ENCODE peak calls at places on chromosomes 12 and 14, in five cellular contexts. J is sigmoid colon, D is heart left ventricle, Q is GM12878, I is suprapubic skin. B is an unnamed sample.

GRCh38 chr12:65334534-65334933 is 56.1 kb downstream of the MSRB3 start:
- DNase-seq in D (no peak), Q (no peak), I (no peak), J (no peak), B (no peak)

GRCh38 chr14:102052522-102052921 is 34.3 kb downstream of the HSP90AA1 start:
- DNase-seq in J (no peak), Q (no peak), I (no peak), D (no peak), B (no peak)

GRCh38 chr12:33330940-33331339 is 108.7 kb downstream of the SYT10 start:
- DNase-seq in I (no peak), J (no peak), D (no peak), Q (no peak), B (no peak)

GRCh38 chr12:122790393-122791075 is 16.2 kb downstream of the CCDC62 start:
- DNase-seq in Q (no peak), J (no peak), D (no peak), I (no peak), B (no peak)

GRCh38 chr12:53775478-53776145 is 23.8 kb upstream of the CISTR start:
- DNase-seq in J (peak), Q (no peak), I (peak), D (no peak), B (no peak)

GRCh38 chr12:51706206-51706605 is 115.2 kb downstream of the SCN8A start:
- DNase-seq in Q (no peak), J (no peak), I (no peak), D (no peak), B (no peak)

GRCh38 chr12:52235001-52235760 is 2.1 kb downstream of the KRT7 start:
- DNase-seq in J (peak), I (peak), Q (no peak), D (peak), B (no peak)

GRCh38 chr12:24366514-24366913 is 417.0 kb upstream of the SOX5 start:
- DNase-seq in Q (no peak), J (no peak), I (no peak), D (no peak), B (no peak)

GRCh38 chr12:10366875-10367274 is 23.0 kb downstream of the KLRK1 start:
- DNase-seq in J (no peak), I (no peak), Q (no peak), D (no peak), B (no peak)
- TF ChIP-seq CTCF in J (no peak), I (no peak), Q (no peak), D (no peak), B (no peak)

GRCh38 chr12:76763746-76764675 is at the start of gene ZDHHC17:
- DNase-seq in D (peak), I (peak), J (peak), Q (peak), B (peak)

GRCh38 chr12:76768566-76768965 is 4.7 kb downstream of the ZDHHC17 start:
- DNase-seq in J (no peak), I (no peak), Q (no peak), D (no peak), B (no peak)

GRCh38 chr12:76766161-76766560 is 2.2 kb downstream of the ZDHHC17 start:
- DNase-seq in J (no peak), Q (no peak), D (no peak), I (no peak), B (no peak)

GRCh38 chr12:76764856-76765255 is 941 bp downstream of the ZDHHC17 start:
- DNase-seq in D (no peak), J (no peak), I (no peak), Q (no peak), B (no peak)

DNA sequence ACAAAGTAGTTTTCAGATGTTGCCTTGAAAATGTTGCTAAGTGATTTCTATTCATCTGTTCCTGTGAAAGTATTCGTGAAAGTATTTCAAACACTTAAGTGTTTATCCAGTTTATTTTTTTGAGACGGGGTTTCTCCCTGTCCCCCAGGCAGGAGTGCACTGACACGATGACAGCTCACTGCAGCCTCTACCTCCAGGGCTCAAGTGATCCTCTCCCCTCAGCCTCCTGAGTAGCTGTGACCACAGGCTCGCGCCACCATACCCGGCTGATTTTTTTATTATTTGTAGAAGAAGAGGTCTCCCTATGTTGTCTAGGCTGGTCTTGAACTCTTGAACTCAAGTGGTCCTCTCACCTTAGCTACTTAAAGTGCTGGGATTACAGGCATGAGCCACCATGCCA is 1.7 kb downstream of the ZDHHC17 start:
- DNase-seq in Q (no peak), D (no peak), J (no peak), I (no peak), B (no peak)
- H3K27ac ChIP-seq in Q (no peak), D (no peak), J (peak), I (no peak), B (peak)

DNA sequence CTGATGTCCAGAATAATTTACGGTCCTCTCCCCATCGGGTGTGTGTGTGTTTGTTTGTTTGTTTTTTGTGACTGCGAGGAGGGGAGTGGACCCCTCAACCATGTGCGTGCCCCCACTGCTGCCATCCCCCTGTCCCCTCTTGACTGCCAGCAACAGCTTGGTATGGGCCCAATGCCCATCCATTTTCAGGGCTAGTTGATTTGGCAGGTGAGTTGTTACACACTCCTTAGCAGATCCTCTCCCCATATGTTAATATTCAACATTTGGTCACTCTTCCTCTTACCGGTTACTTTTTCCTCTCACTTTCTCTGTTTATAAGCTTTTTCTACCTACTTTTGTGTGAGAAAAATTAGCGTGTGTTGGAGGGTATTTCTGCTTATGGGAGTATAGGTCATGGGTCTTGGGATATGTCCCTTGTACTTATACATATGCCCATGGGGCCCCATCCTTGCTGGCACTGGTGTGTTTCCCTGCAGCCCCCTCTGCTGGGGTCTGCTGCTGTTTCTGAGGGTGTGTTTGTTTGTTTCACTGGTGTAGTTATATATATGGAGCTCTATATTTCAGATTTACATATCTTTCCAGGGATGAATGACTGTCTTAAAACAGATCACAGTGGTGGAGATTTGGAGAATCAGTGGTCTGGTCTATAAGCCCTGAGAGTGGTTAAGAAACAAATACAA is 33.8 kb downstream of the ZFHX2 start:
- DNase-seq in J (no peak), Q (no peak), I (no peak), D (no peak), B (no peak)
- TF ChIP-seq POLR2A in J (no peak), Q (no peak), I (no peak), D (no peak), B (no peak)

GRCh38 chr12:15893260-15893659 is 11.1 kb downstream of the STRAP start:
- DNase-seq in I (no peak), J (no peak), Q (no peak), D (no peak), B (no peak)
- TF ChIP-seq CTCF in I (no peak), J (no peak), Q (no peak), D (no peak), B (no peak)

GRCh38 chr14:45249847-45250575 is 3.0 kb downstream of the MIS18BP1 start:
- DNase-seq in D (no peak), I (no peak), J (peak), Q (no peak), B (no peak)
- H3K27ac ChIP-seq in D (peak), I (peak), J (peak), Q (peak), B (peak)

GRCh38 chr12:92362785-92363184 is 217.1 kb upstream of the BTG1 start:
- DNase-seq in J (no peak), I (no peak), D (no peak), Q (peak), B (no peak)
- TF ChIP-seq POLR2A in J (no peak), I (no peak), D (no peak), Q (no peak), B (no peak)

GRCh38 chr12:132460571-132460970 is 29.4 kb upstream of the FBRSL1 start:
- DNase-seq in D (peak), I (no peak), Q (no peak), J (no peak), B (no peak)
- TF ChIP-seq CTCF in D (peak), I (no peak), Q (peak), J (no peak), B (peak)

GRCh38 chr12:61996717-61997116 is 263.5 kb upstream of the USP15 start:
- DNase-seq in I (no peak), Q (no peak), D (no peak), J (no peak), B (no peak)
- H3K27ac ChIP-seq in I (no peak), Q (no peak), D (no peak), J (no peak), B (no peak)

DNA sequence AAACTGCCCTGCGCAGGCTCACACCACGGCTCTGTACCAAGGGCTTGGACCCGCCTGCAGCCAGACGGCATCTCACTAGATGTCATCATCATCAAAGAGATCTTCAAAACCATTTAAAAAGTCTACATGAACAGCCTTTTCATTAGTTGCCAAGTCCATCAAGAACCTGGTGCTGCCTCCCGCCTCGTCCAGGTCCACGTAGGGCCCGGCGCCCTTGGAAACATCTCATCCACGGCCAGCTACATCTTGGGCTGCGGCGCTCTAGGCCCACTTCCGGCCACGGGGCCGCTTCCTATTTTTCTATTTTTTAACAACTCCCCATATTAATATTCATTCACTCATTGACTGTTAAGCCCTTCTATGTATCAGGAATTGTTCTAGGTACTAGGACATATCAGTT is 7.4 kb upstream of the GNPNAT1 start:
- DNase-seq in D (no peak), I (no peak), Q (no peak), J (no peak), B (no peak)
- TF ChIP-seq POLR2A in D (no peak), I (no peak), Q (no peak), J (no peak), B (no peak)

GRCh38 chr12:15794196-15794595 is 5.0 kb upstream of the EPS8 start:
- DNase-seq in I (no peak), J (no peak), Q (no peak), D (no peak), B (no peak)

GRCh38 chr12:15783288-15783687 is 5.9 kb downstream of the EPS8 start:
- DNase-seq in D (no peak), I (no peak), Q (no peak), J (no peak), B (no peak)

GRCh38 chr12:15789215-15790171 is at the start of gene EPS8:
- DNase-seq in I (peak), D (peak), J (peak), Q (peak), B (peak)

GRCh38 chr12:15787801-15788200 is 1.4 kb downstream of the EPS8 start:
- DNase-seq in D (no peak), J (no peak), Q (no peak), I (no peak), B (no peak)

GRCh38 chr12:15788266-15789214 is 648 bp downstream of the EPS8 start:
- DNase-seq in D (peak), Q (peak), I (peak), J (peak), B (no peak)
- TF ChIP-seq CTCF in D (no peak), Q (no peak), I (no peak), J (no peak), B (peak)

B was measured in esophagus squamous epithelium.